ENCODE peak calls at places on chromosome 15, in nine cellular contexts. D is pancreas, K is prostate gland, V is H1, X is ovary, B is MM.1S, G is GM23248, O is MG63, H is RWPE2. Y is an unnamed sample. For H3K27me3 and H3K36me3, the result is how much of the 10 kb centered on the place peaks cover.

GRCh38 chr15:90266485-90266884 is 1.0 kb downstream of the NGRN start:
- DNase-seq in D (no peak), O (peak), K (no peak), H (no peak), G (peak), X (no peak), B (peak), V (no peak), Y (no peak)

GRCh38 chr15:63504247-63504978 is at the start of gene USP3:
- DNase-seq in K (peak), G (peak), X (peak), D (peak), H (peak), V (peak), O (peak), B (peak), Y (peak)

GRCh38 chr15:56243774-56244236 is at the start of gene RFX7:
- DNase-seq in D (peak), G (peak), X (peak), O (peak), V (peak), B (peak), K (peak), H (peak), Y (peak)

GRCh38 chr15:41772720-41773331 is 1.5 kb upstream of the MAPKBP1 start:
- DNase-seq in H (no peak), D (no peak), K (peak), G (peak), B (peak), X (peak), V (no peak), O (peak), Y (peak)

GRCh38 chr15:74392402-74392876 is 25.0 kb upstream of the CYP11A1 start:
- DNase-seq in H (no peak), D (no peak), X (no peak), V (no peak), K (no peak), G (peak), B (peak), O (no peak), Y (no peak)

GRCh38 chr15:85458764-85459163 is 78.4 kb downstream of the AKAP13 start:
- DNase-seq in H (no peak), G (peak), K (no peak), X (no peak), O (no peak), V (no peak), D (no peak), B (no peak), Y (no peak)

GRCh38 chr15:41263891-41264351 is 32.9 kb downstream of the CHP1 start:
- DNase-seq in B (peak), V (no peak), G (peak), X (no peak), O (no peak), K (no peak), D (no peak), H (no peak), Y (peak)

GRCh38 chr15:99052205-99052604 is 44.6 kb upstream of the PGPEP1L start:
- DNase-seq in D (no peak), K (no peak), O (no peak), X (no peak), G (no peak), V (no peak), B (no peak), H (no peak), Y (no peak)

GRCh38 chr15:61794276-61794675 is 266.0 kb downstream of the VPS13C start:
- DNase-seq in K (no peak), G (peak), B (no peak), O (peak), V (no peak), H (no peak), D (no peak), X (no peak), Y (no peak)

GRCh38 chr15:40754883-40755815 is at the start of gene RMDN3:
- DNase-seq in X (peak), V (peak), G (peak), D (peak), H (peak), O (peak), K (peak), B (peak), Y (peak)

GRCh38 chr15:40093224-40093842 is 15.3 kb downstream of the BMF start:
- DNase-seq in H (no peak), G (peak), D (no peak), K (no peak), X (no peak), V (no peak), O (peak), B (no peak), Y (no peak)

GRCh38 chr15:89783111-89783860 is 7.2 kb downstream of the MESP2 start:
- DNase-seq in B (no peak), G (peak), X (no peak), H (peak), V (no peak), D (peak), K (no peak), O (peak), Y (peak)

GRCh38 chr15:39239562-39239961 is 341.3 kb upstream of the THBS1 start:
- DNase-seq in O (no peak), X (no peak), K (no peak), D (no peak), G (peak), B (no peak), H (no peak), V (no peak), Y (no peak)

GRCh38 chr15:56537881-56538280 is 72.9 kb upstream of the MNS1 start:
- DNase-seq in B (peak), X (no peak), K (no peak), G (no peak), H (peak), O (peak), D (no peak), V (no peak), Y (no peak)

GRCh38 chr15:51714162-51714561 is 23.3 kb downstream of the LYSMD2 start:
- DNase-seq in D (no peak), O (no peak), B (no peak), H (no peak), V (no peak), G (no peak), K (no peak), X (no peak), Y (no peak)

GRCh38 chr15:68411276-68411675 is 20.7 kb downstream of the ITGA11 start:
- DNase-seq in B (no peak), H (peak), D (no peak), O (no peak), K (no peak), V (peak), G (no peak), X (no peak), Y (no peak)

GRCh38 chr15:82139823-82140268 is 94.0 kb upstream of the MEX3B start:
- DNase-seq in B (peak), G (peak), H (no peak), K (no peak), X (no peak), V (no peak), D (no peak), O (no peak), Y (peak)

GRCh38 chr15:40534371-40534770 is 30.5 kb downstream of the CCDC32 start:
- DNase-seq in G (no peak), V (no peak), D (no peak), H (no peak), O (no peak), B (no peak), X (no peak), K (no peak), Y (no peak)

GRCh38 chr15:99443056-99443756 is 122.6 kb upstream of the MEF2A start:
- DNase-seq in B (no peak), K (peak), X (no peak), G (no peak), H (peak), O (no peak), D (no peak), V (no peak), Y (peak)

GRCh38 chr15:80854104-80854503 is 74.9 kb downstream of the CEMIP start:
- DNase-seq in O (peak), H (no peak), B (no peak), G (no peak), X (peak), K (peak), V (no peak), D (no peak), Y (no peak)

GRCh38 chr15:69843267-69843666 is 254.4 kb downstream of the TLE3 start:
- DNase-seq in V (no peak), H (no peak), G (no peak), X (no peak), O (no peak), K (no peak), D (no peak), B (no peak), Y (no peak)

GRCh38 chr15:30926161-30926560 is 22.4 kb downstream of the FAN1 start:
- DNase-seq in D (no peak), X (no peak), B (no peak), G (no peak), H (no peak), K (no peak), O (no peak), V (no peak), Y (no peak)

GRCh38 chr15:43446344-43446743 is 46.6 kb downstream of the TP53BP1 start:
- DNase-seq in D (no peak), K (no peak), V (no peak), H (no peak), B (no peak), X (no peak), O (no peak), G (no peak), Y (no peak)

GRCh38 chr15:81336568-81336967 is 12.6 kb upstream of the STARD5 start:
- DNase-seq in D (no peak), O (peak), V (peak), K (no peak), B (peak), G (peak), H (no peak), X (no peak), Y (no peak)

GRCh38 chr15:33200903-33201302 is 6.4 kb upstream of the FMN1 start:
- DNase-seq in H (no peak), D (no peak), V (no peak), X (no peak), G (no peak), K (no peak), O (no peak), B (no peak), Y (no peak)

GRCh38 chr15:68310178-68310810 is 32.7 kb downstream of the FEM1B start:
- DNase-seq in X (no peak), D (no peak), G (no peak), H (no peak), K (no peak), B (no peak), V (peak), O (no peak), Y (peak)

GRCh38 chr15:28927043-28927442 is 41.3 kb downstream of the APBA2 start:
- DNase-seq in B (no peak), O (no peak), D (no peak), K (no peak), H (peak), X (no peak), V (no peak), G (no peak), Y (no peak)

GRCh38 chr15:67093146-67093874 is 27.9 kb downstream of the SMAD3 start:
- DNase-seq in V (no peak), B (no peak), X (no peak), K (no peak), H (no peak), G (no peak), O (no peak), D (no peak), Y (no peak)

GRCh38 chr15:89860446-89860845 is 33.3 kb downstream of the AP3S2 start:
- DNase-seq in X (no peak), B (peak), V (no peak), D (no peak), O (no peak), K (no peak), G (no peak), H (no peak), Y (no peak)

GRCh38 chr15:81595752-81596151 is 221.7 kb upstream of the TMC3 start:
- DNase-seq in K (no peak), B (no peak), X (no peak), V (no peak), H (no peak), D (no peak), G (no peak), O (no peak), Y (no peak)

GRCh38 chr15:35937380-35937779 is 391.4 kb upstream of the DPH6 start:
- DNase-seq in X (no peak), O (peak), H (no peak), D (no peak), B (no peak), G (no peak), V (no peak), K (no peak), Y (no peak)

GRCh38 chr15:94265009-94265408 is 33.6 kb downstream of the MCTP2 start:
- DNase-seq in D (no peak), V (no peak), O (peak), K (no peak), G (peak), B (no peak), H (no peak), X (no peak), Y (no peak)

GRCh38 chr15:88894819-88895767 is at the start of gene HAPLN3:
- DNase-seq in D (no peak), B (peak), O (no peak), G (peak), X (no peak), K (no peak), V (peak), H (peak), Y (peak)

GRCh38 chr15:40051616-40052415 is 12.8 kb upstream of the SRP14 start:
- DNase-seq in X (no peak), H (peak), B (no peak), K (no peak), G (no peak), O (no peak), D (no peak), V (peak), Y (no peak)

GRCh38 chr15:91424001-91424400 is 323.9 kb downstream of the SV2B start:
- DNase-seq in D (no peak), O (no peak), V (no peak), G (no peak), K (no peak), B (no peak), X (no peak), H (no peak), Y (no peak)

GRCh38 chr15:81225161-81225671 is 28.5 kb downstream of the IL16 start:
- DNase-seq in V (no peak), X (no peak), B (no peak), O (no peak), H (no peak), D (no peak), K (no peak), G (peak), Y (no peak)

GRCh38 chr15:65401607-65402240 is 21.0 kb downstream of the IGDCC4 start:
- DNase-seq in K (no peak), D (peak), O (no peak), B (no peak), G (no peak), X (no peak), V (no peak), H (no peak), Y (no peak)

GRCh38 chr15:65405793-65406192 is 17.0 kb downstream of the IGDCC4 start:
- DNase-seq in D (peak), X (no peak), O (no peak), K (no peak), G (no peak), H (no peak), B (no peak), V (no peak), Y (peak)

GRCh38 chr15:65400760-65401606 is 21.8 kb downstream of the IGDCC4 start:
- DNase-seq in H (no peak), G (peak), O (peak), X (peak), K (no peak), B (peak), D (peak), V (peak), Y (peak)

GRCh38 chr15:65404196-65404872 is 18.4 kb downstream of the IGDCC4 start:
- DNase-seq in O (no peak), H (no peak), V (no peak), K (no peak), G (no peak), B (no peak), D (peak), X (no peak), Y (peak)

DNA sequence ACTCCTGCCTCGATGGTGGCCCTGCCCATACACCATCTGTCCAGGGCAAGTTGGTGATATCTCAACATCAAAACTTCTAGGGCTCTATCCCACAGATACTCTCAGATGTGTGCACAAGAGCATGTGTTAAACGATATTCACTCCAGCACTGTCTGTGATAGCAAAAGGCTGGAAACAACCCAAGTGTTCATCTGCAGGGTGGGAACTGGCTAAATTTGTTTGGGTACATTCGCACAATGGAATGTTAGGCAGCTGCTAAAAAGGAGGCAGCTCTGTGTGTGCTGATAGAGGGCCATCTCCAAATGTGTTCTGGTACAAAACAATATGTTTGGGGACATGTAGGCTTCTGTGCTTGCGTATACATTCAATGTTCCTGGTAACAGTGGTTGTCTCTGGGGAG is 19.8 kb downstream of the IGDCC4 start:
- DNase-seq in H (no peak), G (no peak), K (no peak), B (no peak), V (no peak), X (no peak), D (no peak), O (no peak), Y (no peak)
- H3K27me3 ChIP-seq in H (under half), G (under half), K (under half), B (under half), V (under half), X (under half), D (under half), O (under half), Y (under half)

DNA sequence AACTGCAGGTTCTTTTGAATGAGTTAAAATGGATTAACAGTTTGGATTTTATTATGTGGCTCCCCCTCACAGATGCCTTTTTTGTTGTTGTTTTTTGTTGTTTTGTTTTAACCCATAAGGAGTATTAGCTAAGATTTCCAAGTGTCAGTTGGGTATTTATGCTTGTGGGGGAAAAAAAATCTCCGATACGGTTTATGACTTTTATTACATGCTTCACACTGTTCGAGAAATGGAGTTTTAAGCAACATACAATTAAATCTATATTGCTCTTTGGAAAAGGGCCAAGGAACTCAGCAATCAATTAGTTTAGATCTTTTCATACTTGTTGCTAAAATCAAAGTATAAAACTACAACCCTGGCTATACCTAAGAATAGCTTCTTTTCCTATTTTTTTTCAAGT is 15.9 kb downstream of the NR2F2 start:
- DNase-seq in H (no peak), X (no peak), V (no peak), B (no peak), O (no peak), G (no peak), D (no peak), K (no peak), Y (no peak)
- H3K36me3 ChIP-seq in H (under half), X (under half), V (under half), B (under half), O (under half), G (under half), D (under half), K (under half), Y (under half)

GRCh38 chr15:79094611-79095021 is 4.0 kb upstream of the RASGRF1 start:
- DNase-seq in D (no peak), H (peak), X (no peak), O (no peak), V (peak), K (no peak), B (no peak), G (no peak), Y (no peak)

GRCh38 chr15:79102595-79102994 is 12.0 kb upstream of the RASGRF1 start:
- DNase-seq in X (no peak), H (no peak), K (no peak), G (no peak), D (no peak), B (no peak), V (peak), O (no peak), Y (no peak)

GRCh38 chr15:79105141-79105540 is 14.6 kb upstream of the RASGRF1 start:
- DNase-seq in G (no peak), X (no peak), V (peak), K (no peak), D (no peak), B (no peak), H (peak), O (no peak), Y (no peak)

GRCh38 chr15:79101866-79102581 is 11.4 kb upstream of the RASGRF1 start:
- DNase-seq in D (no peak), O (no peak), V (peak), X (no peak), B (no peak), H (no peak), K (no peak), G (peak), Y (no peak)

GRCh38 chr15:79099692-79100091 is 9.1 kb upstream of the RASGRF1 start:
- DNase-seq in B (no peak), D (no peak), K (no peak), G (peak), X (no peak), V (no peak), O (no peak), H (peak), Y (no peak)
- H3K27me3 ChIP-seq in B (under half), D (under half), K (under half), G (under half), X (under half), V (under half), O (half or more), H (half or more), Y (under half)

DNA sequence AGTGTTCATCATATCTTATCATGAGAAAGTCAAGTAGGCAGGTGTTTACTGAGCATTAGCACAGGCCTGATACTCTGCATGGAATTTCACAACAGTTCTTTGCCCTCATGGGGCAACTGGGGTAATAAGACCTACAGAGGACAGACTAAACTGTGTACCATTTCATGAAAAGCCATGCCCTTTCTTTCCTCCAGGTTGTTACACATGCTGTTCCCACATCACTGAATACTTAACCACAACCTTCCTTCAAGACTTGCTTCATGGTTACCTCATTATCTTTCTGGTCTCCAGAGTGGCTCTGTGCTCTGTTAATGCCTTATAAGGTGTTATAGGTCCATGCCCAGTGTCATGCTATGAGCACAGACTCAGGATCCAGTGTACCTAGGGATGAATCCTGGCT is 28.2 kb upstream of the RSL24D1 start:
- DNase-seq in O (no peak), K (no peak), H (no peak), X (no peak), B (no peak), D (no peak), G (no peak), V (no peak), Y (no peak)
- H3K36me3 ChIP-seq in O (under half), K (under half), H (under half), X (under half), B (under half), D (under half), G (under half), V (under half), Y (under half)

DNA sequence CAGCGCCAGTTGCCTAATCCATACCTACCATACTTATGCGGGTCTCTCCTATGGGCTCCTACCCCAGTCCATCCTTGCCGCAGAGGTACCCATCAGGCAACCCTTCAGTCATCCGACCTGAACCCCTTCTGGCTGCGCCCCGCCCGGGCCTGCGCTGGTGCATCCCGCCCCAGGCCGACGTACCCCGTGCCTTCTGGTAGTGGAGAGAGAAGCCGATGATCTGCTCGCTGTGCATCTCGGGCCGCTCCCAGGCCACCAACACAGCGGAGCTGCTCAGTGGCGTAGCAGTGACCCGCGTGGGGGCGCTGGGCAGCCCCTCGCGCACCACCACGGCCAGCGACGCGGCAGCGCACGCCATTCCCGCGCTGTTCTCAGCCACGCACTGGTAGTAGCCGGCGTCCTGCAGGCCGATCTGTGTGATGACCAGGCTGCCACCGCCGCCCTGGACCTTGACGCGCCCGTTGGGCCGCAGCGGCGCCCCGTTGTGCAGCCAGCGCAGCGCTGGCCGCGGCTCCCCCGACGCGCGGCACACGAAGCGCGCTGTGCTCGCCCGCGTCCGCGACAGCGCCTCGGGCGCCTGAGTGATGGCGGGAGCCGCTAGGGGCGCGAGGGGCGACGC is 17.9 kb upstream of the IGDCC3 start:
- DNase-seq in H (no peak), G (no peak), K (no peak), D (no peak), B (no peak), X (no peak), O (no peak), V (peak), Y (peak)
- H3K27me3 ChIP-seq in H (half or more), G (under half), K (under half), D (under half), B (half or more), X (under half), O (under half), V (under half), Y (under half)

Y was measured in H7.